ENCODE peak calls at places on chromosomes 5 and 9, in five cellular contexts. One of them, this sample, is unnamed.

GRCh38 chr9:6640268-6641072 is 5.1 kb downstream of the GLDC start:
- DNase-seq in erythroblast: no peak
- DNase-seq in ELR: no peak
- DNase-seq in activated gamma-delta T cell treated with anti-CD3 and anti-CD28 coated beads, Interleukin-2, amount 50 U/mL, for 16 hours: no peak
- DNase-seq in activated T-cell treated with anti-CD3 and anti-CD28 coated beads for 1 hour: no peak
- DNase-seq in this sample: no peak

GRCh38 chr9:113644321-113644720 is 180.8 kb downstream of the RGS3 start:
- DNase-seq in erythroblast: no peak
- DNase-seq in ELR: no peak
- DNase-seq in activated gamma-delta T cell treated with anti-CD3 and anti-CD28 coated beads, Interleukin-2, amount 50 U/mL, for 16 hours: no peak
- DNase-seq in activated T-cell treated with anti-CD3 and anti-CD28 coated beads for 1 hour: no peak
- DNase-seq in this sample: no peak

GRCh38 chr5:170251462-170251861 is 18.7 kb downstream of the C5orf58 start:
- DNase-seq in erythroblast: no peak
- DNase-seq in ELR: no peak
- DNase-seq in activated gamma-delta T cell treated with anti-CD3 and anti-CD28 coated beads, Interleukin-2, amount 50 U/mL, for 16 hours: no peak
- DNase-seq in activated T-cell treated with anti-CD3 and anti-CD28 coated beads for 1 hour: no peak
- DNase-seq in this sample: no peak

GRCh38 chr5:165055476-165055875 is 1550.1 kb downstream of the MAT2B start:
- DNase-seq in erythroblast: no peak
- DNase-seq in ELR: no peak
- DNase-seq in activated gamma-delta T cell treated with anti-CD3 and anti-CD28 coated beads, Interleukin-2, amount 50 U/mL, for 16 hours: no peak
- DNase-seq in activated T-cell treated with anti-CD3 and anti-CD28 coated beads for 1 hour: no peak
- DNase-seq in this sample: no peak

GRCh38 chr9:94005272-94005901 is 50.2 kb upstream of the BARX1 start:
- DNase-seq in erythroblast: no peak
- DNase-seq in ELR: peak
- DNase-seq in activated gamma-delta T cell treated with anti-CD3 and anti-CD28 coated beads, Interleukin-2, amount 50 U/mL, for 16 hours: no peak
- DNase-seq in activated T-cell treated with anti-CD3 and anti-CD28 coated beads for 1 hour: no peak
- DNase-seq in this sample: no peak

GRCh38 chr5:41071975-41072374 is 833 bp upstream of the MROH2B start:
- DNase-seq in erythroblast: no peak
- DNase-seq in ELR: peak
- DNase-seq in activated gamma-delta T cell treated with anti-CD3 and anti-CD28 coated beads, Interleukin-2, amount 50 U/mL, for 16 hours: no peak
- DNase-seq in activated T-cell treated with anti-CD3 and anti-CD28 coated beads for 1 hour: no peak
- DNase-seq in this sample: no peak

GRCh38 chr5:80481019-80481893 is 6.6 kb upstream of the FAM151B start:
- DNase-seq in erythroblast: peak
- DNase-seq in ELR: peak
- DNase-seq in activated gamma-delta T cell treated with anti-CD3 and anti-CD28 coated beads, Interleukin-2, amount 50 U/mL, for 16 hours: no peak
- DNase-seq in activated T-cell treated with anti-CD3 and anti-CD28 coated beads for 1 hour: no peak
- DNase-seq in this sample: peak

GRCh38 chr5:107743357-107744000 is 72.7 kb upstream of the EFNA5 start:
- DNase-seq in erythroblast: no peak
- DNase-seq in ELR: peak
- DNase-seq in activated gamma-delta T cell treated with anti-CD3 and anti-CD28 coated beads, Interleukin-2, amount 50 U/mL, for 16 hours: no peak
- DNase-seq in activated T-cell treated with anti-CD3 and anti-CD28 coated beads for 1 hour: no peak
- DNase-seq in this sample: no peak

GRCh38 chr9:137694962-137695875 is 76.4 kb downstream of the EHMT1 start:
- DNase-seq in erythroblast: peak
- DNase-seq in ELR: peak
- DNase-seq in activated gamma-delta T cell treated with anti-CD3 and anti-CD28 coated beads, Interleukin-2, amount 50 U/mL, for 16 hours: no peak
- DNase-seq in activated T-cell treated with anti-CD3 and anti-CD28 coated beads for 1 hour: no peak
- DNase-seq in this sample: no peak

GRCh38 chr9:137520614-137521404 is 29.4 kb downstream of the PNPLA7 start:
- DNase-seq in erythroblast: no peak
- DNase-seq in ELR: no peak
- DNase-seq in activated gamma-delta T cell treated with anti-CD3 and anti-CD28 coated beads, Interleukin-2, amount 50 U/mL, for 16 hours: no peak
- DNase-seq in activated T-cell treated with anti-CD3 and anti-CD28 coated beads for 1 hour: no peak
- DNase-seq in this sample: no peak

GRCh38 chr5:180170111-180170809 is 38.8 kb downstream of the RASGEF1C start:
- DNase-seq in erythroblast: no peak
- DNase-seq in ELR: no peak
- DNase-seq in activated gamma-delta T cell treated with anti-CD3 and anti-CD28 coated beads, Interleukin-2, amount 50 U/mL, for 16 hours: no peak
- DNase-seq in activated T-cell treated with anti-CD3 and anti-CD28 coated beads for 1 hour: no peak
- DNase-seq in this sample: no peak

GRCh38 chr5:4212071-4212739 is 616.6 kb downstream of the IRX1 start:
- DNase-seq in erythroblast: no peak
- DNase-seq in ELR: no peak
- DNase-seq in activated gamma-delta T cell treated with anti-CD3 and anti-CD28 coated beads, Interleukin-2, amount 50 U/mL, for 16 hours: no peak
- DNase-seq in activated T-cell treated with anti-CD3 and anti-CD28 coated beads for 1 hour: no peak
- DNase-seq in this sample: no peak

GRCh38 chr5:96141749-96142148 is 180.1 kb upstream of the ELL2 start:
- DNase-seq in erythroblast: no peak
- DNase-seq in ELR: peak
- DNase-seq in activated gamma-delta T cell treated with anti-CD3 and anti-CD28 coated beads, Interleukin-2, amount 50 U/mL, for 16 hours: no peak
- DNase-seq in activated T-cell treated with anti-CD3 and anti-CD28 coated beads for 1 hour: no peak
- DNase-seq in this sample: no peak

GRCh38 chr5:55927861-55928655 is 66.7 kb downstream of the IL6ST start:
- DNase-seq in erythroblast: peak
- DNase-seq in ELR: no peak
- DNase-seq in activated gamma-delta T cell treated with anti-CD3 and anti-CD28 coated beads, Interleukin-2, amount 50 U/mL, for 16 hours: no peak
- DNase-seq in activated T-cell treated with anti-CD3 and anti-CD28 coated beads for 1 hour: no peak
- DNase-seq in this sample: no peak

GRCh38 chr5:101904736-101905135 is 391.3 kb downstream of the SLCO4C1 start:
- DNase-seq in erythroblast: no peak
- DNase-seq in ELR: no peak
- DNase-seq in activated gamma-delta T cell treated with anti-CD3 and anti-CD28 coated beads, Interleukin-2, amount 50 U/mL, for 16 hours: no peak
- DNase-seq in activated T-cell treated with anti-CD3 and anti-CD28 coated beads for 1 hour: no peak
- DNase-seq in this sample: no peak

GRCh38 chr9:35426627-35427026 is 63.3 kb upstream of the RUSC2 start:
- DNase-seq in erythroblast: no peak
- DNase-seq in ELR: no peak
- DNase-seq in activated gamma-delta T cell treated with anti-CD3 and anti-CD28 coated beads, Interleukin-2, amount 50 U/mL, for 16 hours: no peak
- DNase-seq in activated T-cell treated with anti-CD3 and anti-CD28 coated beads for 1 hour: no peak
- DNase-seq in this sample: no peak

GRCh38 chr9:4365055-4365454 is 65.2 kb upstream of the GLIS3 start:
- DNase-seq in erythroblast: no peak
- DNase-seq in ELR: no peak
- DNase-seq in activated gamma-delta T cell treated with anti-CD3 and anti-CD28 coated beads, Interleukin-2, amount 50 U/mL, for 16 hours: no peak
- DNase-seq in activated T-cell treated with anti-CD3 and anti-CD28 coated beads for 1 hour: no peak
- DNase-seq in this sample: no peak

GRCh38 chr5:179497636-179498365 is 52.6 kb upstream of the RUFY1 start:
- DNase-seq in erythroblast: no peak
- DNase-seq in ELR: no peak
- DNase-seq in activated gamma-delta T cell treated with anti-CD3 and anti-CD28 coated beads, Interleukin-2, amount 50 U/mL, for 16 hours: no peak
- DNase-seq in activated T-cell treated with anti-CD3 and anti-CD28 coated beads for 1 hour: no peak
- DNase-seq in this sample: no peak

GRCh38 chr5:173472164-173472563 is 143.9 kb upstream of the STC2 start:
- DNase-seq in erythroblast: no peak
- DNase-seq in ELR: peak
- DNase-seq in activated gamma-delta T cell treated with anti-CD3 and anti-CD28 coated beads, Interleukin-2, amount 50 U/mL, for 16 hours: no peak
- DNase-seq in activated T-cell treated with anti-CD3 and anti-CD28 coated beads for 1 hour: no peak
- DNase-seq in this sample: no peak

GRCh38 chr5:143581148-143581547 is 177.7 kb upstream of the NR3C1 start:
- DNase-seq in erythroblast: no peak
- DNase-seq in ELR: no peak
- DNase-seq in activated gamma-delta T cell treated with anti-CD3 and anti-CD28 coated beads, Interleukin-2, amount 50 U/mL, for 16 hours: no peak
- DNase-seq in activated T-cell treated with anti-CD3 and anti-CD28 coated beads for 1 hour: no peak
- DNase-seq in this sample: no peak

GRCh38 chr9:16265671-16266070 is 604.8 kb downstream of the BNC2 start:
- DNase-seq in erythroblast: no peak
- DNase-seq in ELR: no peak
- DNase-seq in activated gamma-delta T cell treated with anti-CD3 and anti-CD28 coated beads, Interleukin-2, amount 50 U/mL, for 16 hours: no peak
- DNase-seq in activated T-cell treated with anti-CD3 and anti-CD28 coated beads for 1 hour: no peak
- DNase-seq in this sample: no peak

GRCh38 chr9:131394464-131395026 is 659 bp downstream of the PRRC2B start:
- DNase-seq in erythroblast: peak
- DNase-seq in ELR: peak
- DNase-seq in activated gamma-delta T cell treated with anti-CD3 and anti-CD28 coated beads, Interleukin-2, amount 50 U/mL, for 16 hours: no peak
- DNase-seq in activated T-cell treated with anti-CD3 and anti-CD28 coated beads for 1 hour: no peak
- DNase-seq in this sample: no peak

GRCh38 chr5:82820188-82820587 is 257.0 kb downstream of the TMEM167A start:
- DNase-seq in erythroblast: no peak
- DNase-seq in ELR: peak
- DNase-seq in activated gamma-delta T cell treated with anti-CD3 and anti-CD28 coated beads, Interleukin-2, amount 50 U/mL, for 16 hours: no peak
- DNase-seq in activated T-cell treated with anti-CD3 and anti-CD28 coated beads for 1 hour: no peak
- DNase-seq in this sample: no peak

GRCh38 chr5:103571730-103572129 is 9.1 kb upstream of the NUDT12 start:
- DNase-seq in erythroblast: no peak
- DNase-seq in ELR: no peak
- DNase-seq in activated gamma-delta T cell treated with anti-CD3 and anti-CD28 coated beads, Interleukin-2, amount 50 U/mL, for 16 hours: no peak
- DNase-seq in activated T-cell treated with anti-CD3 and anti-CD28 coated beads for 1 hour: no peak
- DNase-seq in this sample: no peak

GRCh38 chr9:134420281-134420835 is 94.1 kb downstream of the RXRA start:
- DNase-seq in erythroblast: no peak
- DNase-seq in ELR: no peak
- DNase-seq in activated gamma-delta T cell treated with anti-CD3 and anti-CD28 coated beads, Interleukin-2, amount 50 U/mL, for 16 hours: no peak
- DNase-seq in activated T-cell treated with anti-CD3 and anti-CD28 coated beads for 1 hour: no peak
- DNase-seq in this sample: no peak

This sample was measured in CMK.